ENCODE peak calls at places on chromosomes 12 and 14, in six cellular contexts. One of them, this sample, is unnamed.

GRCh38 chr14:100438678-100439592 is 115.8 kb downstream of the SLC25A47 start:
- DNase-seq in mucosa of gallbladder: peak
- DNase-seq in AG04449: peak
- DNase-seq in GM06990: no peak
- DNase-seq in Peyer's patch: peak
- DNase-seq in stimulated activated naive CD4-positive, alpha-beta T cell: no peak
- DNase-seq in this sample: peak

GRCh38 chr12:11633968-11634367 is 15.5 kb upstream of the ETV6 start:
- DNase-seq in mucosa of gallbladder: no peak
- DNase-seq in AG04449: no peak
- DNase-seq in GM06990: no peak
- DNase-seq in Peyer's patch: no peak
- DNase-seq in stimulated activated naive CD4-positive, alpha-beta T cell: no peak
- DNase-seq in this sample: no peak

GRCh38 chr12:41940571-41940970 is 204.1 kb downstream of the GXYLT1 start:
- DNase-seq in mucosa of gallbladder: no peak
- DNase-seq in AG04449: no peak
- DNase-seq in GM06990: no peak
- DNase-seq in Peyer's patch: no peak
- DNase-seq in stimulated activated naive CD4-positive, alpha-beta T cell: no peak
- DNase-seq in this sample: no peak

GRCh38 chr14:57962293-57962996 is 96.6 kb upstream of the SLC35F4 start:
- DNase-seq in mucosa of gallbladder: no peak
- DNase-seq in AG04449: no peak
- DNase-seq in GM06990: no peak
- DNase-seq in Peyer's patch: no peak
- DNase-seq in stimulated activated naive CD4-positive, alpha-beta T cell: no peak
- DNase-seq in this sample: no peak

GRCh38 chr14:100067971-100068959 is 3.0 kb downstream of the EVL start:
- DNase-seq in mucosa of gallbladder: peak
- DNase-seq in AG04449: no peak
- DNase-seq in GM06990: peak
- DNase-seq in Peyer's patch: peak
- DNase-seq in stimulated activated naive CD4-positive, alpha-beta T cell: peak
- DNase-seq in this sample: no peak

GRCh38 chr12:2536724-2537123 is 258.0 kb upstream of the FKBP4 start:
- DNase-seq in mucosa of gallbladder: no peak
- DNase-seq in AG04449: no peak
- DNase-seq in GM06990: no peak
- DNase-seq in Peyer's patch: no peak
- DNase-seq in stimulated activated naive CD4-positive, alpha-beta T cell: no peak
- DNase-seq in this sample: no peak

GRCh38 chr12:79766705-79767464 is 76.1 kb upstream of the PAWR start:
- DNase-seq in mucosa of gallbladder: no peak
- DNase-seq in AG04449: no peak
- DNase-seq in GM06990: no peak
- DNase-seq in Peyer's patch: no peak
- DNase-seq in stimulated activated naive CD4-positive, alpha-beta T cell: no peak
- DNase-seq in this sample: no peak

GRCh38 chr12:131676544-131676943 is 34.3 kb upstream of the SFSWAP start:
- DNase-seq in mucosa of gallbladder: no peak
- DNase-seq in AG04449: no peak
- DNase-seq in GM06990: no peak
- DNase-seq in Peyer's patch: peak
- DNase-seq in stimulated activated naive CD4-positive, alpha-beta T cell: no peak
- DNase-seq in this sample: no peak

GRCh38 chr14:52318057-52318456 is 3.9 kb downstream of the PTGER2 start:
- DNase-seq in mucosa of gallbladder: no peak
- DNase-seq in AG04449: no peak
- DNase-seq in GM06990: no peak
- DNase-seq in Peyer's patch: no peak
- DNase-seq in stimulated activated naive CD4-positive, alpha-beta T cell: no peak
- DNase-seq in this sample: no peak

GRCh38 chr14:57209561-57209960 is 59.1 kb downstream of the EXOC5 start:
- DNase-seq in mucosa of gallbladder: no peak
- DNase-seq in AG04449: peak
- DNase-seq in GM06990: no peak
- DNase-seq in Peyer's patch: no peak
- DNase-seq in stimulated activated naive CD4-positive, alpha-beta T cell: no peak
- DNase-seq in this sample: peak

GRCh38 chr12:48036818-48037217 is 32.5 kb upstream of the COL2A1 start:
- DNase-seq in mucosa of gallbladder: no peak
- DNase-seq in AG04449: no peak
- DNase-seq in GM06990: no peak
- DNase-seq in Peyer's patch: no peak
- DNase-seq in stimulated activated naive CD4-positive, alpha-beta T cell: no peak
- DNase-seq in this sample: no peak

GRCh38 chr12:4607056-4607455 is 41.8 kb downstream of the AKAP3 start:
- DNase-seq in mucosa of gallbladder: no peak
- DNase-seq in AG04449: no peak
- DNase-seq in GM06990: no peak
- DNase-seq in Peyer's patch: no peak
- DNase-seq in stimulated activated naive CD4-positive, alpha-beta T cell: no peak
- DNase-seq in this sample: no peak

GRCh38 chr14:64092940-64093339 is 201.2 kb downstream of the ESR2 start:
- DNase-seq in mucosa of gallbladder: no peak
- DNase-seq in AG04449: no peak
- DNase-seq in GM06990: no peak
- DNase-seq in Peyer's patch: no peak
- DNase-seq in stimulated activated naive CD4-positive, alpha-beta T cell: no peak
- DNase-seq in this sample: no peak

GRCh38 chr12:107450541-107450940 is 235.1 kb upstream of the PWP1 start:
- DNase-seq in mucosa of gallbladder: no peak
- DNase-seq in AG04449: no peak
- DNase-seq in GM06990: no peak
- DNase-seq in Peyer's patch: no peak
- DNase-seq in stimulated activated naive CD4-positive, alpha-beta T cell: no peak
- DNase-seq in this sample: no peak

GRCh38 chr14:63764620-63765139 is 36.8 kb upstream of the SGPP1 start:
- DNase-seq in mucosa of gallbladder: no peak
- DNase-seq in AG04449: no peak
- DNase-seq in GM06990: no peak
- DNase-seq in Peyer's patch: no peak
- DNase-seq in stimulated activated naive CD4-positive, alpha-beta T cell: no peak
- DNase-seq in this sample: no peak

GRCh38 chr12:121649403-121649802 is 20.1 kb downstream of the MORN3 start:
- DNase-seq in mucosa of gallbladder: no peak
- DNase-seq in AG04449: no peak
- DNase-seq in GM06990: no peak
- DNase-seq in Peyer's patch: no peak
- DNase-seq in stimulated activated naive CD4-positive, alpha-beta T cell: no peak
- DNase-seq in this sample: no peak

GRCh38 chr14:102212356-102212755 is 72.7 kb downstream of the WDR20 start:
- DNase-seq in mucosa of gallbladder: no peak
- DNase-seq in AG04449: no peak
- DNase-seq in GM06990: no peak
- DNase-seq in Peyer's patch: peak
- DNase-seq in stimulated activated naive CD4-positive, alpha-beta T cell: no peak
- DNase-seq in this sample: no peak

GRCh38 chr12:44876554-44877275 is 600 bp upstream of the NELL2 start:
- DNase-seq in mucosa of gallbladder: no peak
- DNase-seq in AG04449: no peak
- DNase-seq in GM06990: peak
- DNase-seq in Peyer's patch: peak
- DNase-seq in stimulated activated naive CD4-positive, alpha-beta T cell: peak
- DNase-seq in this sample: no peak

GRCh38 chr12:65205886-65206285 is 36.5 kb downstream of the LEMD3 start:
- DNase-seq in mucosa of gallbladder: no peak
- DNase-seq in AG04449: no peak
- DNase-seq in GM06990: no peak
- DNase-seq in Peyer's patch: no peak
- DNase-seq in stimulated activated naive CD4-positive, alpha-beta T cell: no peak
- DNase-seq in this sample: no peak

GRCh38 chr14:88904864-88905263 is 80.4 kb downstream of the TTC8 start:
- DNase-seq in mucosa of gallbladder: no peak
- DNase-seq in AG04449: no peak
- DNase-seq in GM06990: no peak
- DNase-seq in Peyer's patch: no peak
- DNase-seq in stimulated activated naive CD4-positive, alpha-beta T cell: no peak
- DNase-seq in this sample: peak

GRCh38 chr12:57242329-57242690 is 8.7 kb downstream of the STAC3 start:
- DNase-seq in mucosa of gallbladder: no peak
- DNase-seq in AG04449: no peak
- DNase-seq in GM06990: no peak
- DNase-seq in Peyer's patch: peak
- DNase-seq in stimulated activated naive CD4-positive, alpha-beta T cell: no peak
- DNase-seq in this sample: no peak

GRCh38 chr12:27703720-27704452 is 6.7 kb upstream of the MRPS35 start:
- DNase-seq in mucosa of gallbladder: peak
- DNase-seq in AG04449: peak
- DNase-seq in GM06990: no peak
- DNase-seq in Peyer's patch: no peak
- DNase-seq in stimulated activated naive CD4-positive, alpha-beta T cell: peak
- DNase-seq in this sample: peak

GRCh38 chr12:20863056-20863455 is 52.6 kb downstream of the SLCO1B3 start:
- DNase-seq in mucosa of gallbladder: no peak
- DNase-seq in AG04449: no peak
- DNase-seq in GM06990: no peak
- DNase-seq in Peyer's patch: no peak
- DNase-seq in stimulated activated naive CD4-positive, alpha-beta T cell: no peak
- DNase-seq in this sample: no peak

This sample was measured in AG09309.